ENCODE peak calls at places on chromosome 7, in eight cellular contexts. One of them, this sample, is unnamed.

GRCh38 chr7:76397409-76398183 is 11.9 kb downstream of the SSC4D start:
- DNase-seq in glutamatergic neuron: peak
- DNase-seq in HuH-7.5: peak
- DNase-seq in activated CD4-positive, alpha-beta T cell treated with anti-CD3 and anti-CD28 coated beads, Interleukin-2, amount 10 ng/mL, durations not matched to agents 24 days and 14 days: peak
- DNase-seq in tibial artery: peak
- DNase-seq in GDM1: peak
- DNase-seq in OCI-M1: peak
- DNase-seq in transverse colon: peak
- DNase-seq in this sample: peak

GRCh38 chr7:30988346-30989005 is 24.7 kb downstream of the GHRHR start:
- DNase-seq in GDM1: no peak
- DNase-seq in activated CD4-positive, alpha-beta T cell treated with anti-CD3 and anti-CD28 coated beads, Interleukin-2, amount 10 ng/mL, durations not matched to agents 24 days and 14 days: no peak
- DNase-seq in HuH-7.5: peak
- DNase-seq in OCI-M1: no peak
- DNase-seq in glutamatergic neuron: peak
- DNase-seq in transverse colon: peak
- DNase-seq in tibial artery: no peak
- DNase-seq in this sample: no peak

GRCh38 chr7:25671087-25671486 is 442.8 kb upstream of the NPVF start:
- DNase-seq in HuH-7.5: no peak
- DNase-seq in OCI-M1: no peak
- DNase-seq in tibial artery: no peak
- DNase-seq in GDM1: no peak
- DNase-seq in transverse colon: no peak
- DNase-seq in activated CD4-positive, alpha-beta T cell treated with anti-CD3 and anti-CD28 coated beads, Interleukin-2, amount 10 ng/mL, durations not matched to agents 24 days and 14 days: no peak
- DNase-seq in glutamatergic neuron: no peak
- DNase-seq in this sample: no peak

GRCh38 chr7:4048336-4048735 is 633.8 kb upstream of the FOXK1 start:
- DNase-seq in tibial artery: no peak
- DNase-seq in glutamatergic neuron: no peak
- DNase-seq in HuH-7.5: no peak
- DNase-seq in GDM1: no peak
- DNase-seq in OCI-M1: no peak
- DNase-seq in transverse colon: no peak
- DNase-seq in activated CD4-positive, alpha-beta T cell treated with anti-CD3 and anti-CD28 coated beads, Interleukin-2, amount 10 ng/mL, durations not matched to agents 24 days and 14 days: no peak
- DNase-seq in this sample: no peak

GRCh38 chr7:155972651-155973349 is 160.5 kb upstream of the SHH start:
- DNase-seq in GDM1: no peak
- DNase-seq in transverse colon: no peak
- DNase-seq in tibial artery: peak
- DNase-seq in OCI-M1: no peak
- DNase-seq in HuH-7.5: no peak
- DNase-seq in activated CD4-positive, alpha-beta T cell treated with anti-CD3 and anti-CD28 coated beads, Interleukin-2, amount 10 ng/mL, durations not matched to agents 24 days and 14 days: no peak
- DNase-seq in glutamatergic neuron: no peak
- DNase-seq in this sample: no peak

GRCh38 chr7:5679047-5679740 is 102.3 kb downstream of the RNF216 start:
- DNase-seq in GDM1: no peak
- DNase-seq in HuH-7.5: no peak
- DNase-seq in glutamatergic neuron: no peak
- DNase-seq in tibial artery: no peak
- DNase-seq in activated CD4-positive, alpha-beta T cell treated with anti-CD3 and anti-CD28 coated beads, Interleukin-2, amount 10 ng/mL, durations not matched to agents 24 days and 14 days: no peak
- DNase-seq in OCI-M1: no peak
- DNase-seq in transverse colon: no peak
- DNase-seq in this sample: no peak

GRCh38 chr7:37510043-37510634 is 61.5 kb upstream of the ELMO1 start:
- DNase-seq in tibial artery: no peak
- DNase-seq in HuH-7.5: peak
- DNase-seq in activated CD4-positive, alpha-beta T cell treated with anti-CD3 and anti-CD28 coated beads, Interleukin-2, amount 10 ng/mL, durations not matched to agents 24 days and 14 days: peak
- DNase-seq in transverse colon: no peak
- DNase-seq in OCI-M1: peak
- DNase-seq in glutamatergic neuron: no peak
- DNase-seq in GDM1: peak
- DNase-seq in this sample: peak

GRCh38 chr7:106840342-106840741 is 24.7 kb upstream of the PIK3CG start:
- DNase-seq in tibial artery: no peak
- DNase-seq in HuH-7.5: no peak
- DNase-seq in glutamatergic neuron: no peak
- DNase-seq in activated CD4-positive, alpha-beta T cell treated with anti-CD3 and anti-CD28 coated beads, Interleukin-2, amount 10 ng/mL, durations not matched to agents 24 days and 14 days: no peak
- DNase-seq in transverse colon: no peak
- DNase-seq in OCI-M1: no peak
- DNase-seq in GDM1: no peak
- DNase-seq in this sample: no peak

GRCh38 chr7:150937848-150938561 is 40.1 kb downstream of the KCNH2 start:
- DNase-seq in HuH-7.5: no peak
- DNase-seq in GDM1: no peak
- DNase-seq in activated CD4-positive, alpha-beta T cell treated with anti-CD3 and anti-CD28 coated beads, Interleukin-2, amount 10 ng/mL, durations not matched to agents 24 days and 14 days: peak
- DNase-seq in OCI-M1: no peak
- DNase-seq in transverse colon: no peak
- DNase-seq in glutamatergic neuron: no peak
- DNase-seq in tibial artery: no peak
- DNase-seq in this sample: no peak

GRCh38 chr7:151336027-151336720 is 5.4 kb upstream of the NUB1 start:
- DNase-seq in GDM1: no peak
- DNase-seq in tibial artery: no peak
- DNase-seq in transverse colon: no peak
- DNase-seq in HuH-7.5: no peak
- DNase-seq in activated CD4-positive, alpha-beta T cell treated with anti-CD3 and anti-CD28 coated beads, Interleukin-2, amount 10 ng/mL, durations not matched to agents 24 days and 14 days: no peak
- DNase-seq in OCI-M1: no peak
- DNase-seq in glutamatergic neuron: no peak
- DNase-seq in this sample: peak

GRCh38 chr7:37732253-37732652 is 48.7 kb downstream of the GPR141 start:
- DNase-seq in glutamatergic neuron: peak
- DNase-seq in activated CD4-positive, alpha-beta T cell treated with anti-CD3 and anti-CD28 coated beads, Interleukin-2, amount 10 ng/mL, durations not matched to agents 24 days and 14 days: peak
- DNase-seq in GDM1: peak
- DNase-seq in HuH-7.5: no peak
- DNase-seq in OCI-M1: peak
- DNase-seq in tibial artery: peak
- DNase-seq in transverse colon: peak
- DNase-seq in this sample: peak

GRCh38 chr7:121515181-121515580 is 119.1 kb upstream of the FAM3C start:
- DNase-seq in activated CD4-positive, alpha-beta T cell treated with anti-CD3 and anti-CD28 coated beads, Interleukin-2, amount 10 ng/mL, durations not matched to agents 24 days and 14 days: no peak
- DNase-seq in transverse colon: no peak
- DNase-seq in GDM1: no peak
- DNase-seq in glutamatergic neuron: no peak
- DNase-seq in tibial artery: no peak
- DNase-seq in HuH-7.5: no peak
- DNase-seq in OCI-M1: no peak
- DNase-seq in this sample: no peak

GRCh38 chr7:2231992-2232765 is 566 bp downstream of the MAD1L1 start:
- DNase-seq in tibial artery: no peak
- DNase-seq in OCI-M1: peak
- DNase-seq in HuH-7.5: peak
- DNase-seq in activated CD4-positive, alpha-beta T cell treated with anti-CD3 and anti-CD28 coated beads, Interleukin-2, amount 10 ng/mL, durations not matched to agents 24 days and 14 days: peak
- DNase-seq in transverse colon: no peak
- DNase-seq in glutamatergic neuron: peak
- DNase-seq in GDM1: no peak
- DNase-seq in this sample: no peak

GRCh38 chr7:97731736-97732370 is at the start of gene TAC1:
- DNase-seq in activated CD4-positive, alpha-beta T cell treated with anti-CD3 and anti-CD28 coated beads, Interleukin-2, amount 10 ng/mL, durations not matched to agents 24 days and 14 days: no peak
- DNase-seq in glutamatergic neuron: peak
- DNase-seq in tibial artery: no peak
- DNase-seq in GDM1: no peak
- DNase-seq in HuH-7.5: no peak
- DNase-seq in OCI-M1: no peak
- DNase-seq in transverse colon: no peak
- DNase-seq in this sample: no peak

GRCh38 chr7:77993823-77994222 is 195.2 kb downstream of the PHTF2 start:
- DNase-seq in OCI-M1: no peak
- DNase-seq in tibial artery: no peak
- DNase-seq in glutamatergic neuron: no peak
- DNase-seq in transverse colon: no peak
- DNase-seq in activated CD4-positive, alpha-beta T cell treated with anti-CD3 and anti-CD28 coated beads, Interleukin-2, amount 10 ng/mL, durations not matched to agents 24 days and 14 days: no peak
- DNase-seq in HuH-7.5: no peak
- DNase-seq in GDM1: no peak
- DNase-seq in this sample: no peak

GRCh38 chr7:71739520-71740195 is 607.7 kb downstream of the GALNT17 start:
- DNase-seq in activated CD4-positive, alpha-beta T cell treated with anti-CD3 and anti-CD28 coated beads, Interleukin-2, amount 10 ng/mL, durations not matched to agents 24 days and 14 days: no peak
- DNase-seq in GDM1: no peak
- DNase-seq in tibial artery: no peak
- DNase-seq in HuH-7.5: no peak
- DNase-seq in glutamatergic neuron: no peak
- DNase-seq in OCI-M1: no peak
- DNase-seq in transverse colon: no peak
- DNase-seq in this sample: no peak

GRCh38 chr7:147911224-147911623 is 679.3 kb upstream of the C7orf33 start:
- DNase-seq in activated CD4-positive, alpha-beta T cell treated with anti-CD3 and anti-CD28 coated beads, Interleukin-2, amount 10 ng/mL, durations not matched to agents 24 days and 14 days: no peak
- DNase-seq in HuH-7.5: no peak
- DNase-seq in transverse colon: no peak
- DNase-seq in glutamatergic neuron: no peak
- DNase-seq in tibial artery: no peak
- DNase-seq in OCI-M1: peak
- DNase-seq in GDM1: no peak
- DNase-seq in this sample: no peak

GRCh38 chr7:45922810-45923209 is 1.7 kb upstream of the IGFBP3 start:
- DNase-seq in OCI-M1: no peak
- DNase-seq in transverse colon: no peak
- DNase-seq in GDM1: no peak
- DNase-seq in activated CD4-positive, alpha-beta T cell treated with anti-CD3 and anti-CD28 coated beads, Interleukin-2, amount 10 ng/mL, durations not matched to agents 24 days and 14 days: peak
- DNase-seq in HuH-7.5: no peak
- DNase-seq in glutamatergic neuron: no peak
- DNase-seq in tibial artery: no peak
- DNase-seq in this sample: no peak